ENCODE peak calls at places on chromosomes 12 and 14, in four cellular contexts. C, L, O and Z are unnamed samples.
A peak's percentile ranks its signal among the peaks of the same experiment; 100 is the strongest.

GRCh38 chr12:103632554-103633216 is 45.6 kb downstream of the STAB2 start:
- DNase-seq in C (no peak), L (peak; percentile 73), O (peak; percentile 78), Z (no peak)

GRCh38 chr14:22715186-22715812 is 51.2 kb upstream of the OXA1L start:
- DNase-seq in C (no peak), L (no peak), O (no peak), Z (no peak)

GRCh38 chr12:17802657-17803641 is 287.0 kb downstream of the RERGL start:
- DNase-seq in C (no peak), L (no peak), O (no peak), Z (no peak)

GRCh38 chr12:111056618-111057521 is 136.5 kb upstream of the MYL2 start:
- DNase-seq in C (no peak), L (peak; percentile 4), O (no peak), Z (peak; percentile 37)

GRCh38 chr12:49346659-49347306 is at the start of gene DNAJC22:
- DNase-seq in C (peak; percentile 87), L (no peak), O (peak; percentile 33), Z (no peak)

GRCh38 chr14:23910081-23910875 is 43.3 kb upstream of the DHRS4 start:
- DNase-seq in C (no peak), L (peak; percentile 61), O (peak; percentile 69), Z (no peak)

GRCh38 chr12:66514581-66514980 is 164.3 kb downstream of the GRIP1 start:
- DNase-seq in C (no peak), L (no peak), O (no peak), Z (no peak)

GRCh38 chr12:92615703-92616102 is 87.1 kb upstream of the PLEKHG7 start:
- DNase-seq in C (no peak), L (no peak), O (no peak), Z (no peak)

GRCh38 chr14:38079268-38079667 is 128.4 kb upstream of the SSTR1 start:
- DNase-seq in C (no peak), L (no peak), O (no peak), Z (no peak)

GRCh38 chr12:60489071-60489470 is 893.2 kb downstream of the SLC16A7 start:
- DNase-seq in C (no peak), L (no peak), O (no peak), Z (no peak)

GRCh38 chr12:26711072-26711471 is 121.9 kb downstream of the ITPR2 start:
- DNase-seq in C (no peak), L (no peak), O (no peak), Z (no peak)

GRCh38 chr12:117518594-117519270 is 157.3 kb upstream of the NOS1 start:
- DNase-seq in C (no peak), L (no peak), O (no peak), Z (no peak)

GRCh38 chr14:95388699-95389098 is 69.0 kb upstream of the CLMN start:
- DNase-seq in C (no peak), L (no peak), O (no peak), Z (no peak)

GRCh38 chr12:77049767-77050353 is 15.5 kb downstream of the E2F7 start:
- DNase-seq in C (no peak), L (peak; percentile 3), O (no peak), Z (no peak)

GRCh38 chr14:91980157-91980556 is 32.7 kb upstream of the FBLN5 start:
- DNase-seq in C (no peak), L (peak; percentile 24), O (no peak), Z (no peak)

GRCh38 chr14:78863143-78863542 is 693.0 kb downstream of the NRXN3 start:
- DNase-seq in C (no peak), L (peak; percentile 3), O (no peak), Z (no peak)

GRCh38 chr14:33956640-33957039 is 5.8 kb upstream of the EGLN3 start:
- DNase-seq in C (no peak), L (no peak), O (no peak), Z (no peak)

GRCh38 chr14:30935445-30935844 is 61.1 kb downstream of the COCH start:
- DNase-seq in C (no peak), L (no peak), O (no peak), Z (no peak)

GRCh38 chr12:32281098-32281497 is 118.3 kb upstream of the FGD4 start:
- DNase-seq in C (no peak), L (no peak), O (no peak), Z (no peak)

GRCh38 chr12:30999011-30999410 is 72.5 kb downstream of the TSPAN11 start:
- DNase-seq in C (no peak), L (no peak), O (no peak), Z (no peak)

GRCh38 chr12:10607885-10608458 is 5.4 kb downstream of the MAGOHB start:
- DNase-seq in C (no peak), L (no peak), O (no peak), Z (no peak)

GRCh38 chr12:32983968-32984367 is 87.4 kb upstream of the PKP2 start:
- DNase-seq in C (no peak), L (no peak), O (no peak), Z (no peak)

GRCh38 chr12:57519758-57520007 is 631 bp downstream of the DDIT3 start:
- DNase-seq in C (no peak), L (no peak), O (no peak), Z (no peak)

GRCh38 chr14:92039073-92039719 is 663 bp downstream of the TRIP11 start:
- DNase-seq in C (peak; percentile 61), L (peak; percentile 61), O (no peak), Z (no peak)

GRCh38 chr14:22560638-22561365 is 28.2 kb downstream of the DAD1 start:
- DNase-seq in C (no peak), L (no peak), O (peak; percentile 85), Z (no peak)

GRCh38 chr14:38207342-38207741 is 362 bp upstream of the SSTR1 start:
- DNase-seq in C (no peak), L (no peak), O (no peak), Z (no peak)

GRCh38 chr14:101737414-101738367 is 23.8 kb upstream of the PPP2R5C start:
- DNase-seq in C (no peak), L (no peak), O (no peak), Z (no peak)

GRCh38 chr12:3542911-3543310 is 51.9 kb downstream of the PRMT8 start:
- DNase-seq in C (no peak), L (no peak), O (no peak), Z (no peak)

GRCh38 chr14:38074754-38075153 is 132.9 kb upstream of the SSTR1 start:
- DNase-seq in C (no peak), L (no peak), O (no peak), Z (peak; percentile 13)

GRCh38 chr12:20211537-20211936 is 156.8 kb upstream of the PDE3A start:
- DNase-seq in C (no peak), L (no peak), O (no peak), Z (no peak)

GRCh38 chr12:111368291-111368683 is 608 bp downstream of the PHETA1 start:
- DNase-seq in C (peak; percentile 74), L (peak; percentile 24), O (peak; percentile 43), Z (no peak)

GRCh38 chr12:102462803-102463499 is 17.4 kb downstream of the IGF1 start:
- DNase-seq in C (no peak), L (no peak), O (no peak), Z (no peak)
- H3K27ac ChIP-seq in C (no peak overlapping the region), L (no peak overlapping the region), O (no peak overlapping the region), Z (no peak overlapping the region)

DNA sequence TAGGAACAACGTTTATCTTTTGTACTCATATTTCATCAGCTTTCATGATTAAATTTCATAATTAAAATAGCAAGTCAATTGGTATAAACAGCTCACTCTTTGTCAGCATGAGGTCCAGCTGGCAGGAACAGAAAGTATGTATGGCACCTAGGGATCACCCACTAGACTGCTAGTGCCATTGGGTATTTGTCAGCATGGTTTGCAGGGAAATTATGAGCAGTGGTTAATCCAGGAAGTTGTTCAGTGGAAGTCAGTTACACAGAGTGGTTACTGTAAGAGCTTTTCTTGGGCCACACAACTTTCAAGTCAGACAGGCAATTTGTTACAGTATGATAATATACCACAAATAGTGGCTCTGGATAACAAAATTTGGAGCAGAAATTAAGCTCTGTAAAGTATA is 340.3 kb upstream of the RGS6 start:
- DNase-seq in C (no peak), L (no peak), O (no peak), Z (no peak)
- H3K27ac ChIP-seq in C (no peak overlapping the region), L (no peak overlapping the region), O (no peak overlapping the region), Z (no peak overlapping the region)

DNA sequence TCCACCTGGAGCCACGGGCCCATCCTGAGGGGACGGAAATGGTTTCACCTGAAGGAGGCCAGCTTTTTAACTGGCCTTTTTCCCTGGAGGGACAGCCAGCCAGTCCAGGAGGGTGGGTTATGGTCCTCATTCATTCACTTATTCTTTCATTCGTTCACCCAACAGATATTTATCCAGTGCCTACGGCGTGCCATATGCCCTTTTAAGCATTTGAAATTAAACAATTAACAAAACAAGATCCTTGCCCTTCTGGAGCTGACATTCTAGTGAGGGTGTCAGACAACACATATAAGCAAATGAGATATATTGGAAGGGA is 438 bp upstream of the ABCB9 start:
- DNase-seq in C (no peak), L (no peak), O (no peak), Z (no peak)
- H3K27ac ChIP-seq in C (peak overlapping the region; percentile 61), L (no peak overlapping the region), O (peak overlapping the region; percentile 69), Z (peak overlapping the region; percentile 26)

GRCh38 chr12:48176417-48176751 is 7.1 kb upstream of the CCDC184 start:
- DNase-seq in C (no peak), L (no peak), O (no peak), Z (no peak)
- H3K27ac ChIP-seq in C (no peak overlapping the region), L (no peak overlapping the region), O (no peak overlapping the region), Z (no peak overlapping the region)

DNA sequence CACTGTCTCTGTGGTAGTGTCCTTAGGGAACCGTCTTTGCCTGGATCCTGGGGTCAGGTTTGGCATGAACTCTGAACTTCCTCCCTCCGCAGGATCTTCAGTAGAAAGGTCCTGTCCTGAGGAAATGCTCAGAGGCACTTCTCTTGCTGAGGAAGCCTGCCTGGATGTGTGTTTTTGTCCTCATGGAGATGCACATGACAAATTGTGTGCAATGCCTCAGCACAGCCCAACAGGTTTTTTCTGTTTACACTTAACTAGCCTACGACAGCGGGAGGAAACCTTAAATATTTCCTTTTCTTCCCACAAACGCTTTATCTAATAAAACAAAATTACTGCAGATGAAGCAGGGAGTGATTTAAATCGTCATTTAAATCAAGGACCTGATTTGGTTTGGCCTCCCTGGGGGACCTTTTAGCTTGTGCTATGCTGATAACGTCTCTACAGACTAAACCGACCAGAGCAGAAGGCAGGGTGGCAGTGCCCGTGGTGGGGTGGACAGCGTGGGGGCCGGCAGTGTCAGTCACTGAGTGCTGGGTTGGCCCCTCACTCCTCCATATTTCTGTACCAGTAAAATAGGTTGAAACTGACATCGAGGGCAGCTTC is 18.5 kb downstream of the FBXL14 start:
- DNase-seq in C (peak; percentile 48), L (peak; percentile 16), O (no peak), Z (no peak)
- H3K27ac ChIP-seq in C (peak overlapping the region; percentile 56), L (no peak overlapping the region), O (peak overlapping the region; percentile 72), Z (no peak overlapping the region)

GRCh38 chr12:89765959-89766824 is 57.6 kb upstream of the ATP2B1 start:
- DNase-seq in C (no peak), L (no peak), O (no peak), Z (no peak)

GRCh38 chr12:89770391-89770790 is 61.8 kb upstream of the ATP2B1 start:
- DNase-seq in C (no peak), L (no peak), O (no peak), Z (no peak)

GRCh38 chr12:89769483-89769818 is 60.8 kb upstream of the ATP2B1 start:
- DNase-seq in C (no peak), L (no peak), O (no peak), Z (no peak)

GRCh38 chr12:89768586-89769482 is 60.2 kb upstream of the ATP2B1 start:
- DNase-seq in C (no peak), L (no peak), O (no peak), Z (no peak)
- H3K27ac ChIP-seq in C (no peak overlapping the region), L (no peak overlapping the region), O (no peak overlapping the region), Z (no peak overlapping the region)